ENCODE peak calls at places on chromosomes 13 and 19, in seven cellular contexts. Y, R, S, D, L, G and Z are unnamed samples.

GRCh38 chr13:44617648-44618047 is 41.5 kb upstream of the TSC22D1 start:
- DNase-seq in Y (no peak), R (peak; percentile 28), S (no peak), D (no peak), L (no peak), G (no peak), Z (no peak)

GRCh38 chr13:86559915-86560314 is 760.7 kb upstream of the SLITRK6 start:
- DNase-seq in Y (no peak), R (no peak), S (no peak), D (no peak), L (no peak), G (no peak), Z (no peak)

GRCh38 chr19:45676851-45677263 is 8.8 kb downstream of the GIPR start:
- DNase-seq in Y (no peak), R (no peak), S (no peak), D (no peak), L (peak; percentile 80), G (peak; percentile 49), Z (peak; percentile 82)

GRCh38 chr13:98535501-98536357 is 41.2 kb downstream of the STK24 start:
- DNase-seq in Y (no peak), R (no peak), S (peak; percentile 38), D (no peak), L (no peak), G (no peak), Z (no peak)

GRCh38 chr19:33954686-33955085 is 158.0 kb downstream of the KCTD15 start:
- DNase-seq in Y (no peak), R (no peak), S (no peak), D (no peak), L (no peak), G (no peak), Z (no peak)

GRCh38 chr13:113528101-113528797 is 37.7 kb upstream of the DCUN1D2 start:
- DNase-seq in Y (no peak), R (no peak), S (peak; percentile 50), D (no peak), L (peak; percentile 73), G (peak; percentile 17), Z (peak; percentile 30)

GRCh38 chr19:42191855-42192254 is 25.6 kb downstream of the DEDD2 start:
- DNase-seq in Y (no peak), R (no peak), S (no peak), D (no peak), L (no peak), G (peak; percentile 61), Z (no peak)

GRCh38 chr19:2495130-2495641 is 19.3 kb downstream of the GADD45B start:
- DNase-seq in Y (peak; percentile 94), R (no peak), S (peak; percentile 93), D (peak; percentile 59), L (peak; percentile 88), G (peak; percentile 96), Z (peak; percentile 94)

GRCh38 chr19:33472696-33473624 is 48.6 kb downstream of the PEPD start:
- DNase-seq in Y (no peak), R (no peak), S (no peak), D (no peak), L (peak; percentile 20), G (no peak), Z (no peak)

GRCh38 chr13:111514646-111515617 is 194.5 kb downstream of the TEX29 start:
- DNase-seq in Y (no peak), R (no peak), S (no peak), D (no peak), L (peak; percentile 53), G (no peak), Z (peak; percentile 64)
- TF ChIP-seq CTCF in Y (no peak), R (no peak), S (no peak), D (no peak), L (no peak), G (no peak), Z (no peak)

GRCh38 chr19:35754365-35755139 is 2.3 kb downstream of the HSPB6 start:
- DNase-seq in Y (peak; percentile 28), R (no peak), S (peak; percentile 70), D (no peak), L (no peak), G (no peak), Z (no peak)
- H3K4me3 ChIP-seq in Y (no peak overlapping the region), R (no peak overlapping the region), S (peak overlapping the region; percentile 79), D (no peak overlapping the region), L (no peak overlapping the region), G (peak overlapping the region; percentile 90), Z (no peak overlapping the region)

GRCh38 chr13:66489586-66489985 is 740.5 kb downstream of the PCDH9 start:
- DNase-seq in Y (no peak), R (no peak), S (no peak), D (no peak), L (no peak), G (no peak), Z (no peak)

GRCh38 chr13:66491241-66491640 is 738.9 kb downstream of the PCDH9 start:
- DNase-seq in Y (no peak), R (no peak), S (no peak), D (no peak), L (no peak), G (no peak), Z (no peak)

GRCh38 chr13:66489172-66489571 is 741.0 kb downstream of the PCDH9 start:
- DNase-seq in Y (no peak), R (no peak), S (no peak), D (no peak), L (no peak), G (no peak), Z (no peak)

GRCh38 chr13:66492479-66492878 is 737.7 kb downstream of the PCDH9 start:
- DNase-seq in Y (no peak), R (peak; percentile 6), S (no peak), D (no peak), L (no peak), G (no peak), Z (no peak)
- H3K9me3 ChIP-seq in Y (no peaks in the 10 kb centered on the region), R (no peaks in the 10 kb centered on the region), S (no peaks in the 10 kb centered on the region), D (no peaks in the 10 kb centered on the region), L (no peaks in the 10 kb centered on the region), G (no peaks in the 10 kb centered on the region), Z (no peaks in the 10 kb centered on the region)

GRCh38 chr19:38516802-38517201 is 83.3 kb downstream of the RYR1 start:
- DNase-seq in Y (no peak), R (no peak), S (no peak), D (no peak), L (no peak), G (no peak), Z (no peak)
- TF ChIP-seq CTCF in Y (no peak), R (no peak), S (no peak), D (no peak), L (no peak), G (no peak), Z (no peak)

GRCh38 chr19:10417598-10418280 is 2.6 kb upstream of the PDE4A start:
- DNase-seq in Y (no peak), R (no peak), S (no peak), D (no peak), L (no peak), G (no peak), Z (peak; percentile 68)
- H3K4me3 ChIP-seq in Y (no peak overlapping the region), R (no peak overlapping the region), S (no peak overlapping the region), D (no peak overlapping the region), L (no peak overlapping the region), G (no peak overlapping the region), Z (no peak overlapping the region)

GRCh38 chr19:56538761-56539263 is at the start of gene ZFP28:
- DNase-seq in Y (peak; percentile 88), R (no peak), S (no peak), D (peak; percentile 62), L (peak; percentile 94), G (no peak), Z (peak; percentile 95)

GRCh38 chr19:56538254-56538760 is 441 bp upstream of the ZFP28 start:
- DNase-seq in Y (peak; percentile 96), R (no peak), S (peak; percentile 96), D (peak; percentile 81), L (peak; percentile 96), G (peak; percentile 88), Z (peak; percentile 98)

GRCh38 chr19:56537442-56537841 is 1.3 kb upstream of the ZFP28 start:
- DNase-seq in Y (no peak), R (no peak), S (no peak), D (no peak), L (no peak), G (no peak), Z (no peak)
- H3K9me3 ChIP-seq in Y (peaks cover 24% of the 10 kb centered on the region), R (peaks cover 22% of the 10 kb centered on the region), S (peaks cover 35% of the 10 kb centered on the region), D (no peaks in the 10 kb centered on the region), L (peaks cover 94% of the 10 kb centered on the region), G (peaks cover 92% of the 10 kb centered on the region), Z (peaks cover 49% of the 10 kb centered on the region)

GRCh38 chr19:32104465-32105235 is 240.8 kb upstream of the ZNF507 start:
- DNase-seq in Y (no peak), R (peak; percentile 38), S (no peak), D (no peak), L (no peak), G (no peak), Z (no peak)
- TF ChIP-seq CTCF in Y (no peak), R (peak; percentile 18), S (no peak), D (no peak), L (no peak), G (no peak), Z (no peak)

DNA sequence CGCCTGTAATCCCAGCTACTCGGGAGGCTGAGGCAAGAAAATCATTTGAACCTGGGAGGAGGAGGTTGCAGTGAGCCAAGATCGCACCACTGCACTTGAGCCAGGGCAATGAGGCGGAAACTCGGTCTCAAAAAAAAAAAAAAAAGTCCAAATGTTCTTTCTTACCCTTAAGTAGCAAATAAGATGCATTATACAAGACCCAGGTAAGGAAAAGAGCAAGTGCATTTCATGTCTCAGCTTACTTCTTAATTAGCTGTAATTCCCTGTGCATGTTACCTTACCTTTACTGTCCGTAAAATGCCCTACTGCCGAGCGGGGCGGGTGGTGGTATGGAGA is 3.8 kb upstream of the ZNF681 start:
- DNase-seq in Y (no peak), R (no peak), S (no peak), D (peak; percentile 38), L (no peak), G (no peak), Z (no peak)
- H3K4me3 ChIP-seq in Y (peak overlapping the region; percentile 47), R (no peak overlapping the region), S (peak overlapping the region; percentile 68), D (peak overlapping the region; percentile 62), L (peak overlapping the region; percentile 85), G (peak overlapping the region; percentile 69), Z (peak overlapping the region; percentile 84)

GRCh38 chr19:57637379-57637778 is 4.4 kb downstream of the ZNF211 start:
- DNase-seq in Y (no peak), R (no peak), S (no peak), D (no peak), L (peak; percentile 15), G (no peak), Z (no peak)
- H3K9me3 ChIP-seq in Y (peaks cover 41% of the 10 kb centered on the region), R (peaks cover 13% of the 10 kb centered on the region), S (peaks cover 34% of the 10 kb centered on the region), D (peaks cover 11% of the 10 kb centered on the region), L (peaks cover 79% of the 10 kb centered on the region), G (peaks cover 68% of the 10 kb centered on the region), Z (peaks cover 55% of the 10 kb centered on the region)